ENCODE peak calls at places on chromosomes 16 and 17, in nine cellular contexts. V is fibroblast of the aortic adventitia, N is A673, E is lower leg skin, Z is AG04450, U is A549, M is endodermal cell, P is heart left ventricle, O is GM06990. R is an unnamed sample.

GRCh38 chr17:71440513-71440912 is 680.3 kb upstream of the SOX9 start:
- DNase-seq in V (no peak), N (no peak), E (no peak), Z (no peak), U (no peak), M (no peak), P (no peak), O (no peak), R (no peak)

GRCh38 chr16:15732416-15732815 is 82.4 kb downstream of the NDE1 start:
- DNase-seq in V (no peak), N (no peak), E (no peak), Z (no peak), U (no peak), M (no peak), P (no peak), O (no peak), R (no peak)

GRCh38 chr16:59114790-59115189 is 380.7 kb upstream of the GOT2 start:
- DNase-seq in V (no peak), N (no peak), E (no peak), Z (no peak), U (no peak), M (no peak), P (no peak), O (no peak), R (no peak)

GRCh38 chr17:42484304-42484703 is 25.6 kb downstream of the ATP6V0A1 start:
- DNase-seq in V (no peak), N (no peak), E (no peak), Z (no peak), U (no peak), M (no peak), P (no peak), O (peak), R (no peak)

GRCh38 chr17:52145496-52145895 is 13.0 kb downstream of the CA10 start:
- DNase-seq in V (no peak), N (no peak), E (no peak), Z (no peak), U (no peak), M (no peak), P (no peak), O (no peak), R (no peak)

GRCh38 chr17:63488851-63489250 is 12.0 kb downstream of the ACE start:
- DNase-seq in V (no peak), N (no peak), E (no peak), Z (no peak), U (no peak), M (no peak), P (no peak), O (no peak), R (no peak)

GRCh38 chr16:31141489-31142108 is 6.1 kb upstream of the PRSS8 start:
- DNase-seq in V (no peak), N (no peak), E (no peak), Z (no peak), U (no peak), M (peak), P (peak), O (no peak), R (peak)

GRCh38 chr16:87461466-87461975 is 31.3 kb downstream of the ZCCHC14 start:
- DNase-seq in V (peak), N (peak), E (peak), Z (no peak), U (peak), M (peak), P (peak), O (peak), R (no peak)

GRCh38 chr16:69620564-69620963 is 54.8 kb downstream of the NFAT5 start:
- DNase-seq in V (peak), N (peak), E (no peak), Z (no peak), U (no peak), M (no peak), P (no peak), O (no peak), R (no peak)

GRCh38 chr17:2624292-2624731 is 30.9 kb downstream of the PAFAH1B1 start:
- DNase-seq in V (no peak), N (peak), E (no peak), Z (no peak), U (no peak), M (peak), P (no peak), O (peak), R (no peak)

GRCh38 chr17:2680961-2681360 is 30.6 kb downstream of the CLUH start:
- DNase-seq in V (no peak), N (no peak), E (no peak), Z (no peak), U (no peak), M (peak), P (no peak), O (no peak), R (no peak)

GRCh38 chr17:69188064-69188463 is 40.6 kb downstream of the ABCA10 start:
- DNase-seq in V (no peak), N (no peak), E (no peak), Z (no peak), U (no peak), M (no peak), P (no peak), O (no peak), R (no peak)

GRCh38 chr16:14667347-14668266 is 26.5 kb downstream of the PLA2G10 start:
- DNase-seq in V (no peak), N (no peak), E (no peak), Z (no peak), U (no peak), M (no peak), P (no peak), O (no peak), R (no peak)

GRCh38 chr17:64262422-64263260 is at the start of gene TEX2:
- DNase-seq in V (no peak), N (peak), E (peak), Z (no peak), U (peak), M (peak), P (peak), O (peak), R (peak)

GRCh38 chr17:81867952-81868673 is 3.0 kb downstream of the ARHGDIA start:
- DNase-seq in V (peak), N (no peak), E (no peak), Z (no peak), U (no peak), M (no peak), P (no peak), O (no peak), R (no peak)

GRCh38 chr17:70172921-70173320 is 3.6 kb downstream of the KCNJ2 start:
- DNase-seq in V (peak), N (no peak), E (no peak), Z (no peak), U (no peak), M (no peak), P (no peak), O (no peak), R (no peak)

GRCh38 chr17:32142857-32143524 is 689 bp downstream of the RHOT1 start:
- DNase-seq in V (peak), N (peak), E (peak), Z (peak), U (peak), M (peak), P (peak), O (no peak), R (no peak)

GRCh38 chr17:67818110-67819002 is 6.9 kb upstream of the BPTF start:
- DNase-seq in V (no peak), N (no peak), E (no peak), Z (no peak), U (no peak), M (peak), P (no peak), O (peak), R (no peak)

GRCh38 chr17:76884995-76885896 is 17.0 kb downstream of the MGAT5B start:
- DNase-seq in V (no peak), N (no peak), E (no peak), Z (no peak), U (no peak), M (peak), P (no peak), O (no peak), R (no peak)

GRCh38 chr17:41304091-41304490 is 1.4 kb upstream of the KRTAP29-1 start:
- DNase-seq in V (no peak), N (no peak), E (no peak), Z (no peak), U (no peak), M (no peak), P (no peak), O (no peak), R (no peak)

GRCh38 chr16:20942271-20942670 is 41.7 kb downstream of the LYRM1 start:
- DNase-seq in V (no peak), N (no peak), E (no peak), Z (no peak), U (no peak), M (no peak), P (no peak), O (no peak), R (no peak)

GRCh38 chr17:66469088-66469442 is 166.7 kb downstream of the PRKCA start:
- DNase-seq in V (no peak), N (no peak), E (no peak), Z (no peak), U (no peak), M (no peak), P (no peak), O (no peak), R (no peak)

DNA sequence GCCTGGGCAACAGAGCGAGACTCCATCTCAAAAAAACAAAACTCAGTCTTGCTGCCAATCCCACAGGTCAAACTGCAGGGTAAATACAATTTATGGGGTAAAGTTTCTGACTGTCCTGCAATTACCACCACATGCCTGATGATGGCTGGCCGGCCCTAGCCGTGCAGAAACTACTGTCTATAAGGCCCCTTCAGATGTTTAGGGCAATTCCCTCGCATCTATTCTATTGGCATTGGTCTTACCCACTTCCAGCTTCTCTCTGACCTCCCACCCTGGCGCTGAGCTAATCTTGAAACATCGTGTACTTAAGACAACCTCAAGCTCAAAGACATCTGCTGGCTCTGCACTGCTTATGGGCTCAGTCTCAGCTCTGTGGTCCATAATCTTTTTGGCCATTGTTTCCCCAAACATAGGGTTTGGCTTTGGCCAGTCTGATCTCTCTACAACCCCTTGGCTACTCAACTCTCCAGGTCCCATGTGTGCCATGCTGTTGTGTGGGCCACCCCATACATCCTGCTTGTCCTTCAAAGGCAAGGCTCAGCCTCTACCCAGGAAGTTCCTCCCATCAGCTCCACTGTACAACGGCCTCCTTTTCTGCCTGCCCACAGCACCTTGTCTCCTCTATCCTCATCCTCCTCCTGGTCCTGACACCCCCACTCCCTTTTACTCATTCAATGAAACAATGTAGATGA is 16.6 kb downstream of the MAP3K14 start:
- DNase-seq in V (no peak), N (no peak), E (no peak), Z (no peak), U (no peak), M (no peak), P (no peak), O (peak), R (no peak)
- TF ChIP-seq CTCF in V (peak), N (no peak), E (no peak), Z (no peak), U (no peak), M (peak), P (no peak), O (peak), R (no peak)

GRCh38 chr17:4815043-4815675 is 8.2 kb downstream of the PLD2 start:
- DNase-seq in V (no peak), N (no peak), E (no peak), Z (no peak), U (peak), M (peak), P (no peak), O (no peak), R (no peak)
- TF ChIP-seq CTCF in V (peak), N (peak), E (no peak), Z (peak), U (no peak), M (peak), P (no peak), O (no peak), R (no peak)

GRCh38 chr17:79215631-79216030 is 141.0 kb downstream of the ENGASE start:
- DNase-seq in V (no peak), N (no peak), E (no peak), Z (no peak), U (no peak), M (no peak), P (no peak), O (no peak), R (no peak)
- TF ChIP-seq CTCF in V (no peak), N (no peak), E (no peak), Z (no peak), U (no peak), M (no peak), P (no peak), O (no peak), R (no peak)

GRCh38 chr17:6710317-6710716 is 2.9 kb downstream of the SLC13A5 start:
- DNase-seq in V (no peak), N (peak), E (no peak), Z (no peak), U (no peak), M (peak), P (no peak), O (no peak), R (no peak)
- TF ChIP-seq CTCF in V (no peak), N (peak), E (no peak), Z (no peak), U (peak), M (no peak), P (no peak), O (no peak), R (no peak)

GRCh38 chr17:57715981-57716380 is 29.1 kb downstream of the CCDC182 start:
- DNase-seq in V (no peak), N (no peak), E (no peak), Z (no peak), U (no peak), M (no peak), P (no peak), O (no peak), R (no peak)
- TF ChIP-seq CTCF in V (no peak), N (no peak), E (no peak), Z (no peak), U (no peak), M (no peak), P (no peak), O (no peak), R (no peak)

DNA sequence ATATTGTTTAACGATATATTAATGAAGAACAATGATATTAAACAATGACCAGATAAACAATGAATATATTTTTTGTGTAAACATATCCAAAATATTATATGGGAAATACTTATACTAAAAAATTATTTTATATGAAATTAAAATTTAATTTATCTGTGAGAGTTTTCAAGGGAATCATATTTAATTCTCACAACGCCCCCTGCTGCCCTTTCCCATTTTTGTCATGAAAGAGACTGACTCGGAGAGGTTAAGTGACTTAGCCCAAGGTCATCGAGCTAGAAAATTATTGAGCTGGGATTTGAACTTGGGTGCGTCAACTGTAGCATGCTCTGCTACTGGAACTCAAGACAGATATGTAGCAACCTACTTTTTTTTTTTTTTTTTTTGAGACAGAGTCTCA is 7.2 kb upstream of the MYCBPAP start:
- DNase-seq in V (peak), N (peak), E (no peak), Z (no peak), U (no peak), M (peak), P (no peak), O (no peak), R (no peak)
- TF ChIP-seq CTCF in V (peak), N (peak), E (no peak), Z (peak), U (peak), M (peak), P (peak), O (peak), R (peak)

DNA sequence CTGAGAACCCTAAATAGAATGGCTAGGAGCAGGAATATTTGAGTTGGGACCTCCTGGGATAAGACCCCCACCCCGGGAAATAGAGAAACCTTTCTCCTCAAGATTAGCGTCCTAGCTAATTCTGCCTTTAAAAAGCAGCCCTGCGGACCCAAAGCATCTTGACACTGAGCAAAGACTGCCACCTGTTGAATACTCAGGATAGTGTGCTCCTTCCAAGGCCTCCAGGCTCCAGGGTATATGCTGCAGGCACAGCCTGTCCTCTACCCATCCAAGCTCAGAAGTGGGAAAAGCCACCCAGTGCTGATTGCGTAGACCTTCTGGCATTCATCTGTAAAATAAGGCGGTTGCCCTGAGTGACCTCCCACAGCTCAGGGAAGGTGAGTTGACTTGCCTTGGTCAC is 456.2 kb upstream of the DYNLRB2 start:
- DNase-seq in V (peak), N (peak), E (peak), Z (no peak), U (peak), M (peak), P (peak), O (peak), R (peak)
- TF ChIP-seq CTCF in V (no peak), N (peak), E (no peak), Z (peak), U (peak), M (peak), P (peak), O (peak), R (peak)

DNA sequence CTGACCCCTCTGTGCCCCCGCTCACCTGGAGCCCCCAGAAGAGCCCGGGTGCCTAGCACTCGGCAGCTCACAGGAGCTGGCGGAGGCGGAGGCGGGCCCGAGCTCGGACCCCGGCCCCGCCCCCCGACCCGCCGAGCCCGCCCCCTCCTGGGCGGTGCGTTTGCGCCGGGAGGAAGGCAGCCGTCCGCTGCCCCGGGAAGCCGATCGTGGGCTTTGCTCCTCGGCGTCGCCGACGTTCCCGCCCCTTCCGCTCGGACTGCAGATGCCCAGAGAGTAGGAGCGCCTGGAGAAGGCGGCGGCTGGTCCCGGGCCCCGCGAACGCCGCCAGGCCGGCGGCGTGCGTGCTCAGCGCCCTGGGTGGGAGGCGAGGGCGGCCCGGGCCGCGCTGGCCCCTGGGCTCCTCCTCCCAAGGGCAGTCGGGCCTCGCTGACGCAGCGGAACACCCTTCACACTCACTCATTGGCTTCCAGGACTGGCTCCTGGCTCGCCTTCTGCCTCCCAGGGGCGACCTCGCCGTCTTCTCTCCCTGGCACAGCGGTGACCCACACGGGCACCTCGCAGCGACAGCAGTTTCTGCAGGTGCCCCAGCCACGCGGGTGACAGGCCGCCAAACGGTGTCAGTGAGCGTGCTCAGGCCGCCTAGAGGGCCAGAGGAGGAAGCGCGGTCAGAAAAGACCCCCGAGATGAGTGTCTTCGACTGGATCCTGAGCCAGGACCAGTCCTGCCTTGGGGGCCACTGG is at the start of gene PLSCR3:
- DNase-seq in V (peak), N (peak), E (peak), Z (peak), U (peak), M (peak), P (peak), O (peak), R (peak)
- TF ChIP-seq CTCF in V (peak), N (peak), E (no peak), Z (peak), U (peak), M (peak), P (no peak), O (peak), R (peak)